ENCODE peak calls at places on chromosomes 16 and 17, in six cellular contexts. T, F, U, E, P and Z are unnamed samples. For H3K4me1, the result is how much of the 10 kb centered on the place peaks cover.

GRCh38 chr17:79955167-79955549 is 80.5 kb downstream of the TBC1D16 start:
- DNase-seq in T (no peak), F (no peak), U (no peak), E (no peak), P (no peak), Z (no peak)

GRCh38 chr17:78995761-78996451 is 13.7 kb downstream of the CANT1 start:
- DNase-seq in T (no peak), F (no peak), U (no peak), E (no peak), P (no peak), Z (no peak)

GRCh38 chr16:17305694-17306093 is 165.1 kb downstream of the XYLT1 start:
- DNase-seq in T (no peak), F (no peak), U (no peak), E (no peak), P (no peak), Z (no peak)

GRCh38 chr16:47664653-47665325 is 203.7 kb downstream of the PHKB start:
- DNase-seq in T (no peak), F (peak), U (no peak), E (no peak), P (no peak), Z (no peak)

GRCh38 chr17:3030096-3030495 is 33.3 kb downstream of the OR1D5 start:
- DNase-seq in T (no peak), F (peak), U (no peak), E (no peak), P (no peak), Z (peak)

GRCh38 chr17:82787081-82787848 is 35.4 kb downstream of the TBCD start:
- DNase-seq in T (peak), F (no peak), U (no peak), E (no peak), P (no peak), Z (no peak)

GRCh38 chr16:81640681-81641070 is 138.4 kb upstream of the PLCG2 start:
- DNase-seq in T (no peak), F (no peak), U (no peak), E (no peak), P (no peak), Z (no peak)

GRCh38 chr17:63041251-63041650 is 75.2 kb downstream of the TANC2 start:
- DNase-seq in T (no peak), F (no peak), U (no peak), E (no peak), P (no peak), Z (no peak)

GRCh38 chr17:82051776-82052637 is at the start of the genes GPS1 and RFNG:
- DNase-seq in T (peak), F (peak), U (peak), E (peak), P (no peak), Z (peak)

GRCh38 chr16:1183235-1183907 is 30.5 kb downstream of the CACNA1H start:
- DNase-seq in T (peak), F (peak), U (no peak), E (no peak), P (no peak), Z (peak)

GRCh38 chr16:67525176-67525860 is 3.3 kb upstream of the RIPOR1 start:
- DNase-seq in T (peak), F (peak), U (no peak), E (no peak), P (no peak), Z (no peak)

GRCh38 chr17:21298983-21299519 is 14.5 kb downstream of the MAP2K3 start:
- DNase-seq in T (no peak), F (no peak), U (no peak), E (no peak), P (no peak), Z (no peak)

GRCh38 chr17:7081341-7082062 is 1.5 kb upstream of the CLEC10A start:
- DNase-seq in T (no peak), F (no peak), U (no peak), E (no peak), P (no peak), Z (no peak)

GRCh38 chr17:7479389-7480192 is at the start of gene ZBTB4:
- DNase-seq in T (peak), F (peak), U (peak), E (peak), P (peak), Z (peak)

GRCh38 chr16:88334517-88335149 is 48.1 kb upstream of the ZNF469 start:
- DNase-seq in T (no peak), F (no peak), U (no peak), E (no peak), P (no peak), Z (no peak)

GRCh38 chr17:7651097-7651958 is 602 bp downstream of the ATP1B2 start:
- DNase-seq in T (no peak), F (no peak), U (peak), E (peak), P (peak), Z (no peak)

GRCh38 chr17:19024101-19025078 is 19.8 kb upstream of the FAM83G start:
- DNase-seq in T (peak), F (peak), U (no peak), E (no peak), P (no peak), Z (no peak)

GRCh38 chr16:8863594-8864424 is 5.0 kb downstream of the CARHSP1 start:
- DNase-seq in T (no peak), F (no peak), U (peak), E (no peak), P (no peak), Z (peak)

GRCh38 chr17:1754430-1755112 is 7.3 kb upstream of the SERPINF1 start:
- DNase-seq in T (no peak), F (no peak), U (no peak), E (no peak), P (no peak), Z (no peak)

GRCh38 chr17:50550661-50551432 is 3.9 kb downstream of the SPATA20 start:
- DNase-seq in T (peak), F (peak), U (peak), E (peak), P (peak), Z (peak)

GRCh38 chr17:72390675-72391501 is 270.1 kb downstream of the SOX9 start:
- DNase-seq in T (peak), F (peak), U (no peak), E (no peak), P (no peak), Z (peak)

GRCh38 chr17:76625496-76625895 is 18.1 kb downstream of the ST6GALNAC1 start:
- DNase-seq in T (no peak), F (no peak), U (no peak), E (no peak), P (no peak), Z (no peak)

GRCh38 chr16:12675852-12676251 is 127.8 kb downstream of the CPPED1 start:
- DNase-seq in T (peak), F (peak), U (no peak), E (no peak), P (no peak), Z (peak)

DNA sequence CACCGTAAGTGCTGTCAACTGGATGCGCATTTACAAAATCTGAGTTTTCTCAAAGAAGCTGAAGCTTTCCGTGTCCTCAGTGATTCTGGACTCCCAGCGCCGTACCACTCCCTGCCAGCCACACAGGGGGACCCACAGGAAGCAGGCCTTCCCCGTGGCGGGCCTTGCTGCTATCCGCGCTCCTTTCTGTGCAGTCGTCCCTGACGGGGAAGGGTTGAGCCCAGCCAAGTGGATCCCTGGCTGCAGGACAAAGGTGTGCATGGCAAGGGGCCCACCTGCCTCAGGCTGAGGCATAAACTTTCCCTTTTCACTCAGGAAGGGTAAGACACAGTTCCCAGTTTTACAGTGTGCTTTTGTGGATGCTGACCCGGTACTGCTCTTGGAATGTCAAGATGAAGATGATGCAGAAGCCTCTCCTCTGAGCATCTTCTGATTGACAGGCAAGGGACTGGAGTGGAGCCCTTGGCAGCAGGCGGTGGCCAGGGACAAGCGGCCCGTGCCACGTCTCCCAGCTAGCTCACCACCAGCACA is 93.0 kb downstream of the ANKRD11 start:
- DNase-seq in T (no peak), F (no peak), U (no peak), E (no peak), P (no peak), Z (no peak)
- H3K4me1 ChIP-seq in T (under half), F (under half), U (under half), E (under half), P (under half), Z (under half)

DNA sequence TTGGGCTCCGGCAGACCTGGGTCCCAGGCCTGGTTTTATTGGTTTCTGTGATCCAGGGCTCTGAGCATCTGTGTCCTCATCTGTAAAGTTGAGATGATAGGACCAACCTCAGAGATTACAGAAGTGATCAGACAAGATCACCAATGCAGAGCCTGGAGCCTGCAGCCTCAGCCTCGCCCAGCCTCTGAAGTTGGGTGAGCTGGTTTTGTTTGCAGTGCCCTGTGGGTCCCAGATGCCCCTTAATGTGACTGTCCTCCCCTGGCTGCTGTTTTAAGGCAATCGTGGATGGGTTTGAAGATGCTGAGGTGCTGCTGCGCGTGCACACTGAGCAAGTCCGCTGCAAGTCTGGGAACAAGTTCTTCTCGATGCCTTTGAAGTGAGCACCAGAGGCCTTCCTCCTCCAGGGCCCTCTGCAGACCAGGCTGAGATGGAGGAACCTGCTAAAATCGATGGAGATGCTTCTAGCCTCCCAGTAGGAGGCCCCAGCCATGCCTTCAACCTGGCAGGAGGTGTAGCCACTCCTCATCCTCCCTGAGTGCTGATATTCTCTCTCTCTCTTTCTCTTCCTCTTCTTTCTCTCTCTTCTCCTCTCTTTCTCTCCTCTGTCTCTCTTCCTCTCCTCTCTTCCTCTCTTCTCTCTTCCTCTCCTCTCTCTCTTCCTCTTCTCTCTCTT is 5.6 kb upstream of the MMP15 start:
- DNase-seq in T (no peak), F (no peak), U (no peak), E (no peak), P (no peak), Z (no peak)
- H2AFZ ChIP-seq in T (no peak), F (no peak), U (no peak), E (no peak), P (no peak), Z (no peak)

GRCh38 chr16:21602785-21603184 is 3.4 kb downstream of the METTL9 start:
- DNase-seq in T (no peak), F (no peak), U (no peak), E (no peak), P (no peak), Z (no peak)

GRCh38 chr16:21598676-21599157 is 660 bp upstream of the METTL9 start:
- DNase-seq in T (no peak), F (no peak), U (no peak), E (no peak), P (no peak), Z (no peak)

GRCh38 chr16:21599994-21600773 is 807 bp downstream of the METTL9 start:
- DNase-seq in T (peak), F (peak), U (peak), E (no peak), P (no peak), Z (peak)

GRCh38 chr16:21597571-21598030 is 1.8 kb upstream of the METTL9 start:
- DNase-seq in T (no peak), F (no peak), U (no peak), E (no peak), P (no peak), Z (no peak)

DNA sequence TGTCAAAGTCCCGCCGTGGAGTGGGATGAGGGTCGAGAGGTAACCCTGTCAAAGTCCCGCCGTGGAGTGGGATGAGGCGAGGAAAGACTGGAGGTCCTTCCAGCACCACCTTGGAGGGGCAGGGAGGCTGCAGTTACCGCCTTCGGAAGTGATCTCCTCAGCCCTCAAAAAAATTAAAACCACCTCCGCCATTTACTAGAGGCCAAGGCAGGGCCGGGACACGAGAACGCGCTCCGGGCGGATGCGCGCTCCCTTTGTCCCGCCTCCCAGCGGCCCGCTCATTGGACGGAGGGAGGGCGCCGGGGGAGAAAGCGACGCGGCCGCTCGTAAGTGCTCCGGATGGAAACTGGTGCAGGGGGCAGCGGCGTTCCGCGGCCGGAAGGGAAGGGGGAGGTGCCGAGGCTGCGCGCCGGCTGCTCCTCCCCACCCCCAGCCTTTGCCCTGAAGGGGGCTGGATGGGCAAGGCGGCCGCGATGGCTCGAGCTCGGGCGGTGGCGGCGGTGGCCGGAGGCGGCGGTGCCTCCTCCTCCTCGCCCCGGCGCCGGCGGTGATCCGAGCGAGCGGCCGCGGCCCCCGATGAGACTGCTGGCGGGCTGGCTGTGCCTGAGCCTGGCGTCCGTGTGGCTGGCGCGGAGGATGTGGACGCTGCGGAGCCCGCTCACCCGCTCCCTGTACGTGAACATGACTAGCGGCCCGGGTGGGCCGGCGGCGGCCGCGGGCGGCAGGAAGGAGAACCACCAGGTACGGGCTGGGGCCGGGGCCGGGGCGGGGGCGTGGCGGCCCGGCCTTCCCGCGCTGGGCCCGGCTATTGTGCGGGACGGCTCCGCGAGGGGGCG is at the start of gene METTL9:
- DNase-seq in T (peak), F (peak), U (peak), E (peak), P (peak), Z (peak)
- H2BK120ac ChIP-seq in T (peak), F (peak), U (no peak), E (peak), P (peak), Z (peak)

GRCh38 chr17:48757524-48757961 is 29.0 kb upstream of the HOXB13 start:
- DNase-seq in T (peak), F (no peak), U (no peak), E (no peak), P (no peak), Z (no peak)

GRCh38 chr17:48755346-48755745 is 26.8 kb upstream of the HOXB13 start:
- DNase-seq in T (no peak), F (no peak), U (no peak), E (no peak), P (no peak), Z (no peak)

GRCh38 chr17:48754500-48755261 is 26.1 kb upstream of the HOXB13 start:
- DNase-seq in T (peak), F (no peak), U (peak), E (peak), P (no peak), Z (no peak)

GRCh38 chr17:48759288-48759687 is 30.7 kb upstream of the HOXB13 start:
- DNase-seq in T (no peak), F (no peak), U (no peak), E (no peak), P (no peak), Z (no peak)

DNA sequence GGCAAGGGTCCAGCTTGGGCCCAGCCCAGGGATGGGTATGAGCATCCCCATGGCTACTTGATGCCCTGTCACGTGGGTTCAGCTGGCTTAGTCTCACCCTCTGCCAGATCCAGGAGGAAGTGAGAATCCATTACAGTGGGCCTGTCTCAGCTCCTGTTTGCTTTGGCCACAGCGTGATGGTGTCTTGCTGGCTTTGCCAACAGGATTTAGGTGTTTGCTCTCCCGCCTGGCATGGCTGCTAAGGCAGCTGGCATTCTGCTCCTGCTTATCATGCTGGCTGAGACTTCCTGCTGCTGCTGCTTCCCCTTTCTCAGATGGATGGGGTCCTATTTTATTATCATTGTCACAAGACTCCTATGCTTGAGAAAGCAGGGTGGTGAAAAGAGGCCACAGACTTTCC is 28.3 kb upstream of the HOXB13 start:
- DNase-seq in T (no peak), F (no peak), U (no peak), E (no peak), P (no peak), Z (no peak)
- H3K4me1 ChIP-seq in T (under half), F (under half), U (under half), E (under half), P (under half), Z (under half)

DNA sequence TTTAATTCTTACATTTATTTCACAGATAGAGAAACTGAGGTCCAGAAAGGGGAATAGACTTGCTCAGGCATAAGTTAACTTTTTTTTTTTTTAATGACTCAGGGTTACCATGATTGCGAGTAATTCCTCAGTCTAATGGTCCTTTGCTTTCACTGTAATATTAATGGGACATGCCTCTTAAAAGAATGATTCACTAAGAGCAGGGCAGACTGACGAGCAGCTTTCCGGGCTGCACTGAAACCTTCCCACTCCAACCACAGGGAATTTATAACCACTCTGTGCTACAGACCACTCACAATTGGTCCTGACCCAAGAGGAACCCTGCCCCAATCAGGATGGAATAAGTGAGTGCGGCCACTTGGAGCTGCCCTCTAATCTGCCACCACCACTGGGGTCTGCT is 5.7 kb downstream of the HOXB2 start:
- DNase-seq in T (no peak), F (peak), U (no peak), E (no peak), P (no peak), Z (peak)
- H2AFZ ChIP-seq in T (no peak), F (peak), U (no peak), E (no peak), P (no peak), Z (no peak)

DNA sequence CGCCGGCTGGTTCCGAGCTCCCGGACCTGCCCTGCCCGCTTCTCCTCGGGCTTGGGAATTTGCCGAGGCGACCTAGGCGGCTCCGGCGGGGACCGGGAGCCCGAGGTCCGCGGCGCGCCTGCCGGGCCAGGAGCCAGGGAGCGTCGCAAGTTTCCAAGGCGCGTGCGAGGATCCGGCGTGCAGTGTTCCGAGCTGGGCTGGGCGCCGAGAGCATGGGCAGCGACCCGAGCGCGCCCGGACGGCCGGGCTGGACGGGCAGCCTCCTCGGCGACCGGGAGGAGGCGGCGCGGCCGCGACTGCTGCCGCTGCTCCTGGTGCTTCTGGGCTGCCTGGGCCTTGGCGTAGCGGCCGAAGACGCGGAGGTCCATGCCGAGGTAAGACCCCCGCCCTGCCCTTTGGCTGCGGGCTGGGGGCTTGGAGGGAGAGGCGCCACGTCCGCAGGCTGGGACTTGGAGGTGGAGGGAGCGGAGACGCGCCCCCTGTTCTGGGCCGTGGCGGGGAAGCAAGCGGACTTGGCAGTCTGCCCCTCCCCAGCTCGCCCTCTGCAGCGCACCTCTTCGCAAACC is 668 bp downstream of the MMP15 start:
- DNase-seq in T (peak), F (peak), U (no peak), E (peak), P (peak), Z (peak)
- H2BK120ac ChIP-seq in T (peak), F (no peak), U (no peak), E (no peak), P (peak), Z (no peak)